ENCODE peak calls at places on chromosomes 5 and 9, in six cellular contexts. W is IMR-90, D is NCI-H187, H is HuH-7.5, F is progenitor cell of endocrine pancreas, E is left colon. C is an unnamed sample.

GRCh38 chr9:7259544-7260241 is 501.9 kb downstream of the KDM4C start:
- DNase-seq in W (no peak), D (no peak), H (no peak), F (no peak), E (no peak), C (peak)

GRCh38 chr5:180135967-180136641 is 64.5 kb upstream of the RNF130 start:
- DNase-seq in W (no peak), D (no peak), H (no peak), F (no peak), E (no peak), C (no peak)

GRCh38 chr9:89945133-89945532 is 340.3 kb downstream of the GADD45G start:
- DNase-seq in W (no peak), D (no peak), H (no peak), F (no peak), E (no peak), C (no peak)

GRCh38 chr5:83608122-83608521 is 112.5 kb downstream of the HAPLN1 start:
- DNase-seq in W (peak), D (no peak), H (peak), F (peak), E (no peak), C (peak)

GRCh38 chr5:109757490-109757889 is 67.8 kb downstream of the MAN2A1 start:
- DNase-seq in W (no peak), D (no peak), H (no peak), F (no peak), E (no peak), C (no peak)

GRCh38 chr5:6086871-6087270 is 291.5 kb downstream of the MED10 start:
- DNase-seq in W (no peak), D (no peak), H (no peak), F (no peak), E (no peak), C (no peak)

GRCh38 chr5:172179032-172179989 is 8.7 kb downstream of the STK10 start:
- DNase-seq in W (peak), D (no peak), H (no peak), F (no peak), E (no peak), C (no peak)

GRCh38 chr5:103358305-103358996 is 99.9 kb downstream of the MACIR start:
- DNase-seq in W (no peak), D (no peak), H (no peak), F (no peak), E (no peak), C (no peak)

GRCh38 chr9:87498046-87498815 is 564 bp downstream of the DAPK1 start:
- DNase-seq in W (no peak), D (no peak), H (peak), F (peak), E (peak), C (no peak)

GRCh38 chr9:120914410-120914809 is 12.2 kb downstream of the TRAF1 start:
- DNase-seq in W (no peak), D (no peak), H (no peak), F (no peak), E (no peak), C (no peak)

GRCh38 chr9:72985746-72986145 is 32.9 kb upstream of the ALDH1A1 start:
- DNase-seq in W (no peak), D (no peak), H (no peak), F (no peak), E (no peak), C (no peak)

GRCh38 chr5:103894882-103895281 is 332.3 kb upstream of the NUDT12 start:
- DNase-seq in W (no peak), D (no peak), H (no peak), F (no peak), E (no peak), C (no peak)

GRCh38 chr5:32753765-32754164 is 42.6 kb downstream of the NPR3 start:
- DNase-seq in W (peak), D (no peak), H (no peak), F (no peak), E (no peak), C (peak)

GRCh38 chr5:4700082-4700481 is 440.0 kb upstream of the ADAMTS16 start:
- DNase-seq in W (no peak), D (peak), H (no peak), F (peak), E (no peak), C (peak)

GRCh38 chr5:149063901-149064478 is 1.1 kb upstream of the SH3TC2 start:
- DNase-seq in W (no peak), D (no peak), H (no peak), F (no peak), E (no peak), C (peak)

GRCh38 chr9:86202338-86202882 is 57.0 kb downstream of the C9orf153 start:
- DNase-seq in W (peak), D (no peak), H (peak), F (no peak), E (no peak), C (peak)

GRCh38 chr5:150181035-150181434 is 8.8 kb upstream of the SLC6A7 start:
- DNase-seq in W (peak), D (no peak), H (no peak), F (no peak), E (peak), C (no peak)

C was measured in PC-3.